ENCODE peak calls at places on chromosomes 4 and X, in five cellular contexts. Q is EH, C is Caki2, K is cardiac muscle cell, F is NB4. Z is an unnamed sample.

GRCh38 chrX:68671221-68671620 is 23.8 kb downstream of the STARD8 start:
- DNase-seq in C (no peak), F (no peak), K (no peak), Q (no peak), Z (no peak)

GRCh38 chrX:44975666-44976263 is 102.8 kb downstream of the KDM6A start:
- DNase-seq in Q (peak; percentile 13), K (no peak), C (no peak), F (no peak), Z (no peak)

GRCh38 chr4:122480023-122480422 is 23.5 kb upstream of the IL2 start:
- DNase-seq in C (peak; percentile 14), F (peak; percentile 5), K (peak; percentile 69), Q (peak; percentile 51), Z (no peak)

GRCh38 chr4:180456928-180457327 is 1786.3 kb upstream of the TENM3 start:
- DNase-seq in Q (no peak), K (no peak), F (no peak), C (no peak), Z (no peak)

GRCh38 chr4:40956726-40957255 is 207.0 kb downstream of the NSUN7 start:
- DNase-seq in F (no peak), K (no peak), C (no peak), Q (peak; percentile 65), Z (no peak)

GRCh38 chrX:123835661-123836371 is 24.0 kb upstream of the XIAP start:
- DNase-seq in Q (peak; percentile 74), C (peak; percentile 77), K (no peak), F (peak; percentile 46), Z (no peak)

GRCh38 chr4:41098093-41098492 is 116.2 kb downstream of the APBB2 start:
- DNase-seq in Q (no peak), K (no peak), F (no peak), C (no peak), Z (no peak)

GRCh38 chr4:187070740-187071139 is 347.1 kb upstream of the FAT1 start:
- DNase-seq in K (no peak), F (no peak), C (no peak), Q (no peak), Z (no peak)

GRCh38 chrX:73524906-73525305 is 38.1 kb upstream of the CHIC1 start:
- DNase-seq in Q (no peak), C (no peak), K (no peak), F (no peak), Z (no peak)